ENCODE peak calls at places on chromosomes 4 and X, in five cellular contexts. Z is amygdala, V is NCI-H345, H is IMR-90, D is ACHN. J is an unnamed sample.

GRCh38 chr4:130110189-130110588 is 1014.2 kb downstream of the C4orf33 start:
- DNase-seq in Z (no peak), V (no peak), H (no peak), D (no peak), J (no peak)

GRCh38 chr4:25313194-25313895 is 771 bp downstream of the ZCCHC4 start:
- DNase-seq in Z (no peak), V (no peak), H (no peak), D (peak), J (no peak)

GRCh38 chr4:187550256-187550950 is 445.2 kb upstream of the ZFP42 start:
- DNase-seq in Z (no peak), V (no peak), H (peak), D (no peak), J (no peak)

GRCh38 chr4:138770818-138771217 is 244.8 kb upstream of the NOCT start:
- DNase-seq in Z (no peak), V (no peak), H (no peak), D (no peak), J (no peak)

GRCh38 chr4:80097395-80098177 is 24.6 kb upstream of the ANTXR2 start:
- DNase-seq in Z (no peak), V (peak), H (peak), D (no peak), J (peak)

GRCh38 chr4:8817081-8817812 is 54.4 kb downstream of the HMX1 start:
- DNase-seq in Z (no peak), V (no peak), H (no peak), D (no peak), J (no peak)

GRCh38 chrX:85851418-85851817 is 195.9 kb downstream of the CHM start:
- DNase-seq in Z (no peak), V (no peak), H (peak), D (no peak), J (no peak)

GRCh38 chr4:185859106-185859505 is 47.1 kb upstream of the SORBS2 start:
- DNase-seq in Z (no peak), V (no peak), H (no peak), D (no peak), J (no peak)

GRCh38 chrX:6917666-6918065 is 229.8 kb upstream of the STS start:
- DNase-seq in Z (no peak), V (no peak), H (no peak), D (no peak), J (no peak)

GRCh38 chrX:71909956-71910355 is 689 bp upstream of the NHSL2 start:
- DNase-seq in Z (no peak), V (no peak), H (no peak), D (peak), J (no peak)

GRCh38 chr4:158253350-158253980 is 43.2 kb downstream of the TMEM144 start:
- DNase-seq in Z (peak), V (peak), H (peak), D (peak), J (peak)

GRCh38 chr4:154620111-154620510 is 7.7 kb upstream of the FGG start:
- DNase-seq in Z (no peak), V (no peak), H (no peak), D (no peak), J (no peak)

J was measured in GM04504.